ENCODE peak calls at places on chromosomes 2 and 18, in eight cellular contexts. P is colonic mucosa; Q is T-helper 1 cell; L is sigmoid colon; K is activated naive CD4-positive, alpha-beta T cell; R is NCI-H146; G is nucleus accumbens; H is retina. O is an unnamed sample.

GRCh38 chr2:144996225-144996795 is 476.4 kb upstream of the ZEB2 start:
- DNase-seq in P (no peak), Q (no peak), L (no peak), K (no peak), R (no peak), G (no peak), H (no peak), O (peak)

GRCh38 chr2:100757621-100758394 is 62.1 kb upstream of the NPAS2 start:
- DNase-seq in P (no peak), Q (no peak), L (peak), K (no peak), R (no peak), G (no peak), H (no peak), O (peak)

GRCh38 chr2:139529045-139529444 is 748.9 kb upstream of the NXPH2 start:
- DNase-seq in P (peak), Q (no peak), L (no peak), K (no peak), R (peak), G (no peak), H (peak), O (no peak)

GRCh38 chr2:139790807-139791206 is 1010.6 kb upstream of the NXPH2 start:
- DNase-seq in P (no peak), Q (no peak), L (no peak), K (no peak), R (peak), G (no peak), H (peak), O (peak)

GRCh38 chr18:37266290-37266689 is 299.3 kb downstream of the CELF4 start:
- DNase-seq in P (no peak), Q (no peak), L (no peak), K (no peak), R (no peak), G (no peak), H (no peak), O (no peak)

GRCh38 chr2:20961858-20962257 is 82.0 kb downstream of the APOB start:
- DNase-seq in P (no peak), Q (no peak), L (peak), K (no peak), R (no peak), G (no peak), H (no peak), O (no peak)

GRCh38 chr2:11073251-11073650 is 82.0 kb upstream of the SLC66A3 start:
- DNase-seq in P (peak), Q (peak), L (no peak), K (no peak), R (peak), G (no peak), H (peak), O (peak)

GRCh38 chr2:62744603-62745002 is 39.1 kb downstream of the EHBP1 start:
- DNase-seq in P (no peak), Q (no peak), L (no peak), K (no peak), R (no peak), G (no peak), H (peak), O (no peak)